ENCODE peak calls at places on chromosome 19, in six cellular contexts. One of them, this sample, is unnamed.

GRCh38 chr19:42695811-42696503 is 44.3 kb downstream of the PSG3 start:
- DNase-seq in A549: no peak
- DNase-seq in neural progenitor cell: no peak
- DNase-seq in pancreas: no peak
- DNase-seq in Peyer's patch: no peak
- DNase-seq in left ventricle myocardium inferior: no peak
- DNase-seq in this sample: no peak

GRCh38 chr19:41545547-41545946 is 30.4 kb upstream of the CEACAM21 start:
- DNase-seq in A549: no peak
- DNase-seq in neural progenitor cell: no peak
- DNase-seq in pancreas: no peak
- DNase-seq in Peyer's patch: peak
- DNase-seq in left ventricle myocardium inferior: no peak
- DNase-seq in this sample: no peak

GRCh38 chr19:39969266-39969665 is 1.7 kb upstream of the PSMC4 start:
- DNase-seq in A549: no peak
- DNase-seq in neural progenitor cell: no peak
- DNase-seq in pancreas: no peak
- DNase-seq in Peyer's patch: no peak
- DNase-seq in left ventricle myocardium inferior: no peak
- DNase-seq in this sample: no peak

GRCh38 chr19:39539165-39539518 is 819 bp downstream of the EID2 start:
- DNase-seq in A549: peak
- DNase-seq in neural progenitor cell: peak
- DNase-seq in pancreas: no peak
- DNase-seq in Peyer's patch: no peak
- DNase-seq in left ventricle myocardium inferior: no peak
- DNase-seq in this sample: no peak

GRCh38 chr19:47573076-47574026 is at the start of gene ZNF541:
- DNase-seq in A549: no peak
- DNase-seq in neural progenitor cell: no peak
- DNase-seq in pancreas: peak
- DNase-seq in Peyer's patch: peak
- DNase-seq in left ventricle myocardium inferior: peak
- DNase-seq in this sample: peak

GRCh38 chr19:1370579-1371361 is 12.9 kb upstream of the NDUFS7 start:
- DNase-seq in A549: no peak
- DNase-seq in neural progenitor cell: no peak
- DNase-seq in pancreas: no peak
- DNase-seq in Peyer's patch: no peak
- DNase-seq in left ventricle myocardium inferior: no peak
- DNase-seq in this sample: no peak

GRCh38 chr19:45681391-45682015 is 10.2 kb downstream of the SNRPD2 start:
- DNase-seq in A549: peak
- DNase-seq in neural progenitor cell: peak
- DNase-seq in pancreas: peak
- DNase-seq in Peyer's patch: peak
- DNase-seq in left ventricle myocardium inferior: peak
- DNase-seq in this sample: peak

GRCh38 chr19:1266116-1266817 is 2.9 kb upstream of the CIRBP start:
- DNase-seq in A549: peak
- DNase-seq in neural progenitor cell: peak
- DNase-seq in pancreas: peak
- DNase-seq in Peyer's patch: peak
- DNase-seq in left ventricle myocardium inferior: peak
- DNase-seq in this sample: peak

GRCh38 chr19:51333836-51334460 is 8.0 kb downstream of the VSIG10L start:
- DNase-seq in A549: no peak
- DNase-seq in neural progenitor cell: no peak
- DNase-seq in pancreas: no peak
- DNase-seq in Peyer's patch: no peak
- DNase-seq in left ventricle myocardium inferior: no peak
- DNase-seq in this sample: no peak

GRCh38 chr19:16463991-16464575 is 7.7 kb downstream of the EPS15L1 start:
- DNase-seq in A549: no peak
- DNase-seq in neural progenitor cell: no peak
- DNase-seq in pancreas: no peak
- DNase-seq in Peyer's patch: no peak
- DNase-seq in left ventricle myocardium inferior: no peak
- DNase-seq in this sample: no peak

GRCh38 chr19:12496480-12496879 is 11.9 kb upstream of the ZNF709 start:
- DNase-seq in A549: no peak
- DNase-seq in neural progenitor cell: no peak
- DNase-seq in pancreas: no peak
- DNase-seq in Peyer's patch: no peak
- DNase-seq in left ventricle myocardium inferior: no peak
- DNase-seq in this sample: no peak

GRCh38 chr19:41320568-41320967 is 10.6 kb downstream of the CCDC97 start:
- DNase-seq in A549: no peak
- DNase-seq in neural progenitor cell: no peak
- DNase-seq in pancreas: no peak
- DNase-seq in Peyer's patch: no peak
- DNase-seq in left ventricle myocardium inferior: no peak
- DNase-seq in this sample: no peak

GRCh38 chr19:46299004-46299509 is 2.2 kb downstream of the HIF3A start:
- DNase-seq in A549: peak
- DNase-seq in neural progenitor cell: no peak
- DNase-seq in pancreas: peak
- DNase-seq in Peyer's patch: peak
- DNase-seq in left ventricle myocardium inferior: peak
- DNase-seq in this sample: peak

GRCh38 chr19:51637362-51637978 is 7.3 kb upstream of the SIGLEC5 start:
- DNase-seq in A549: peak
- DNase-seq in neural progenitor cell: no peak
- DNase-seq in pancreas: no peak
- DNase-seq in Peyer's patch: no peak
- DNase-seq in left ventricle myocardium inferior: no peak
- DNase-seq in this sample: no peak

GRCh38 chr19:40147338-40147692 is 43.9 kb upstream of the MAP3K10 start:
- DNase-seq in A549: no peak
- DNase-seq in neural progenitor cell: no peak
- DNase-seq in pancreas: no peak
- DNase-seq in Peyer's patch: no peak
- DNase-seq in left ventricle myocardium inferior: no peak
- DNase-seq in this sample: no peak

GRCh38 chr19:40777795-40778044 is 327 bp upstream of the RAB4B start:
- DNase-seq in A549: no peak
- DNase-seq in neural progenitor cell: no peak
- DNase-seq in pancreas: no peak
- DNase-seq in Peyer's patch: no peak
- DNase-seq in left ventricle myocardium inferior: no peak
- DNase-seq in this sample: no peak

GRCh38 chr19:15180451-15181390 is 20.1 kb downstream of the NOTCH3 start:
- DNase-seq in A549: no peak
- DNase-seq in neural progenitor cell: peak
- DNase-seq in pancreas: peak
- DNase-seq in Peyer's patch: no peak
- DNase-seq in left ventricle myocardium inferior: peak
- DNase-seq in this sample: peak

GRCh38 chr19:46147791-46148288 is at the start of gene IGFL2:
- DNase-seq in A549: no peak
- DNase-seq in neural progenitor cell: no peak
- DNase-seq in pancreas: no peak
- DNase-seq in Peyer's patch: no peak
- DNase-seq in left ventricle myocardium inferior: no peak
- DNase-seq in this sample: no peak

GRCh38 chr19:28436320-28436719 is 776.6 kb downstream of the UQCRFS1 start:
- DNase-seq in A549: no peak
- DNase-seq in neural progenitor cell: no peak
- DNase-seq in pancreas: no peak
- DNase-seq in Peyer's patch: no peak
- DNase-seq in left ventricle myocardium inferior: no peak
- DNase-seq in this sample: no peak

GRCh38 chr19:898663-899062 is 5.4 kb downstream of the RNU6-9 start:
- DNase-seq in A549: no peak
- DNase-seq in neural progenitor cell: peak
- DNase-seq in pancreas: no peak
- DNase-seq in Peyer's patch: peak
- DNase-seq in left ventricle myocardium inferior: no peak
- DNase-seq in this sample: no peak

GRCh38 chr19:8204961-8205360 is 4.2 kb upstream of the CERS4 start:
- DNase-seq in A549: no peak
- DNase-seq in neural progenitor cell: no peak
- DNase-seq in pancreas: peak
- DNase-seq in Peyer's patch: no peak
- DNase-seq in left ventricle myocardium inferior: no peak
- DNase-seq in this sample: no peak

GRCh38 chr19:48135411-48135810 is 24.8 kb upstream of the PLA2G4C start:
- DNase-seq in A549: peak
- DNase-seq in neural progenitor cell: no peak
- DNase-seq in pancreas: no peak
- DNase-seq in Peyer's patch: no peak
- DNase-seq in left ventricle myocardium inferior: no peak
- DNase-seq in this sample: no peak

GRCh38 chr19:39843919-39844793 is 2.0 kb downstream of the FBL start:
- DNase-seq in A549: peak
- DNase-seq in neural progenitor cell: peak
- DNase-seq in pancreas: no peak
- DNase-seq in Peyer's patch: no peak
- DNase-seq in left ventricle myocardium inferior: no peak
- DNase-seq in this sample: no peak

GRCh38 chr19:57362997-57363705 is at the start of the genes TRAPPC2B and ZNF547:
- DNase-seq in A549: peak
- DNase-seq in neural progenitor cell: peak
- DNase-seq in pancreas: peak
- DNase-seq in Peyer's patch: peak
- DNase-seq in left ventricle myocardium inferior: peak
- DNase-seq in this sample: peak

GRCh38 chr19:4066682-4067395 is at the start of gene ZBTB7A:
- DNase-seq in A549: peak
- DNase-seq in neural progenitor cell: peak
- DNase-seq in pancreas: peak
- DNase-seq in Peyer's patch: peak
- DNase-seq in left ventricle myocardium inferior: peak
- DNase-seq in this sample: peak

GRCh38 chr19:11382898-11383705 is 1.0 kb downstream of the EPOR start:
- DNase-seq in A549: peak
- DNase-seq in neural progenitor cell: peak
- DNase-seq in pancreas: peak
- DNase-seq in Peyer's patch: peak
- DNase-seq in left ventricle myocardium inferior: peak
- DNase-seq in this sample: peak

GRCh38 chr19:18542936-18543813 is at the start of gene FKBP8:
- DNase-seq in A549: peak
- DNase-seq in neural progenitor cell: peak
- DNase-seq in pancreas: peak
- DNase-seq in Peyer's patch: peak
- DNase-seq in left ventricle myocardium inferior: peak
- DNase-seq in this sample: peak
- H3K27ac ChIP-seq in A549: peak
- H3K27ac ChIP-seq in neural progenitor cell: peak
- H3K27ac ChIP-seq in pancreas: peak
- H3K27ac ChIP-seq in Peyer's patch: peak
- H3K27ac ChIP-seq in left ventricle myocardium inferior: peak
- H3K27ac ChIP-seq in this sample: peak

GRCh38 chr19:6402058-6402457 is 9.1 kb upstream of the GTF2F1 start:
- DNase-seq in A549: no peak
- DNase-seq in neural progenitor cell: no peak
- DNase-seq in pancreas: no peak
- DNase-seq in Peyer's patch: no peak
- DNase-seq in left ventricle myocardium inferior: no peak
- DNase-seq in this sample: no peak

GRCh38 chr19:6402834-6403608 is 10.1 kb upstream of the GTF2F1 start:
- DNase-seq in A549: no peak
- DNase-seq in neural progenitor cell: peak
- DNase-seq in pancreas: no peak
- DNase-seq in Peyer's patch: no peak
- DNase-seq in left ventricle myocardium inferior: no peak
- DNase-seq in this sample: no peak
- H3K4me3 ChIP-seq in A549: no peak
- H3K4me3 ChIP-seq in neural progenitor cell: no peak
- H3K4me3 ChIP-seq in pancreas: no peak
- H3K4me3 ChIP-seq in Peyer's patch: peak
- H3K4me3 ChIP-seq in left ventricle myocardium inferior: no peak
- H3K4me3 ChIP-seq in this sample: no peak

DNA sequence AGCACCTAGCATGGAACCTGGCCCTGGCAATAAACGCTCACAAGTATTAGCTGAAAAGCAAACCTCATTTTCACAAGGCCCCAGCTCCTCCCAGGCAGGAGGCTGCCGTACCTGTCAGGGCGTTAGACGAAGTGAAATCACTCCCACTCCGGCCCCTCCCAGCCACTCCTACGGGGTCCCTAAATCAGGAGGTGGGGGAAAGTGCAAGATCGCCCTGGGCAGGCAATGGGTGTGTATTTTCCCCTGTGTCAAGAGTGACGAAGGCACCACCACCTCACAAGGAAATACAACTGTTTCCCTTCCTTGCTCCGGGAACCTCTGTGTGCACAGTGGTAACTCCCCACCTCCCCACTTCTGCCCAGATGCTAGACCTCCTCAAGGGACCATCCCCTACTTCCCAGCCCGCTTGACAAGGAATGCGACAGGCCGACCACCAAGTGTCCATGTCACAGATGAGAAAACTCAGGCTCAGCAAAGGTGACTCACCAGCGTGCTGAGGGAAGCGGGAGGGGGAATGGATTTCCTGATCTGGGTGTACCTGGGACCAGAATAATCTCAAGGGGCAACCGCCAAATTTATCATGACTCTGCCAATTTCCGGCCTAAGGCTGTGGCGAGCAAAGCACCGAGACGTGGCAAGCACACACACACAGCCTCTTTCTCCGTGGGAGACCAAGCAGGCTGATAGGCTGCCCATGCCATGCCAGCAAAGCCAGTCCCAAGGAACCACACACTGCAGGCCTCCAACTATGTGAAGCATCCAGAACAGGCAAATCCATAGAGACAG is 7.3 kb downstream of the PPP6R1 start:
- DNase-seq in A549: no peak
- DNase-seq in neural progenitor cell: no peak
- DNase-seq in pancreas: no peak
- DNase-seq in Peyer's patch: peak
- DNase-seq in left ventricle myocardium inferior: no peak
- DNase-seq in this sample: no peak
- TF ChIP-seq CTCF in A549: no peak
- TF ChIP-seq CTCF in neural progenitor cell: no peak
- TF ChIP-seq CTCF in pancreas: no peak
- TF ChIP-seq CTCF in Peyer's patch: no peak
- TF ChIP-seq CTCF in left ventricle myocardium inferior: no peak
- TF ChIP-seq CTCF in this sample: no peak

DNA sequence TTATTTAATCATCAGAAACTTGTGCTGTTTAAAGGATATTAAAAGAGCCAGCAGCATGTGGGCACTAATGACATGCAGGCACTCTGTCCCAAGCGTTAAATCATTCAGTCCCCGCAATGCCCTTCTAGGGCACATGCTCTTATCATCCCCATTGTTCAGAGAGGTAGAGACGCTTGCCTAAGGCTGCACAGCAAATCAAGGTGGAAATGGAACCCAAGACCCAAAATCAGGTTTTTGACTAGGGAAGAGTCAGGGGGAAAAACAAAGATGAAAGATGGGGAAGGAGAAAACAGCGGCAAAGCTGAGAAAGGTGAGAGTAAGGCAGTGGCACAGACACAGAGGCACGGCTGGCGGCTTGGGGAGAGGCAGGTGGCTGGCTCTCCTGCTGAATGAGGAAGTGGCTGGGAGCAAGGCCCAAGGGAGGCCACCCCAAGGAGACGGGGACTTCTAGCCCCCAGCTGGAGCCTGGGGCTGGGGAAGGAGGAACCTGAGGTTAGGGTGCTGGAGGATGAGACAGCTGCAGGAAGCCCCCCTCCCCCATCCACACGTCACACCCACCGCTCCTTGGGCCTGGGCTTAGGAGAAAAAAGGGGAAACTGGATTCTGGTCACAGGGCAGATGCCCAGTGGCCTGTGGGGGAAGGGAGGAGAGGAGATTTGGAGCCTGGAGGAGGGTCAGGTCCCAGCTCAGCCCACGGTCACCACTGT is 1.0 kb upstream of the TYROBP start:
- DNase-seq in A549: no peak
- DNase-seq in neural progenitor cell: no peak
- DNase-seq in pancreas: no peak
- DNase-seq in Peyer's patch: peak
- DNase-seq in left ventricle myocardium inferior: peak
- DNase-seq in this sample: peak
- H3K27ac ChIP-seq in A549: no peak
- H3K27ac ChIP-seq in neural progenitor cell: no peak
- H3K27ac ChIP-seq in pancreas: no peak
- H3K27ac ChIP-seq in Peyer's patch: peak
- H3K27ac ChIP-seq in left ventricle myocardium inferior: peak
- H3K27ac ChIP-seq in this sample: peak

This sample was measured in lung.